ENCODE peak calls at places on chromosomes 2 and 18, in ten cellular contexts. C is fibroblast of lung, U is foreskin fibroblast, S is AG10803, F is BJ, T is tibial artery, E is thyroid gland, D is upper lobe of right lung, X is astrocyte of the spinal cord, K is WERI-Rb-1. R is an unnamed sample.

GRCh38 chr18:48933578-48934399 is 17.0 kb downstream of the SMAD7 start:
- DNase-seq in C (no peak), U (no peak), S (no peak), F (no peak), T (no peak), E (peak), D (peak), X (no peak), K (no peak), R (no peak)

GRCh38 chr18:58213445-58213844 is 169.4 kb downstream of the NEDD4L start:
- DNase-seq in C (peak), U (peak), S (peak), F (peak), T (no peak), E (no peak), D (no peak), X (peak), K (no peak), R (peak)

GRCh38 chr2:100739735-100740432 is 80.1 kb upstream of the NPAS2 start:
- DNase-seq in C (no peak), U (no peak), S (no peak), F (no peak), T (no peak), E (no peak), D (no peak), X (no peak), K (no peak), R (no peak)

GRCh38 chr2:189836644-189837043 is 52.4 kb downstream of the PMS1 start:
- DNase-seq in C (peak), U (peak), S (peak), F (peak), T (no peak), E (no peak), D (no peak), X (peak), K (no peak), R (peak)

GRCh38 chr2:214808481-214808931 is 977 bp downstream of the BARD1 start:
- DNase-seq in C (no peak), U (peak), S (no peak), F (no peak), T (no peak), E (no peak), D (no peak), X (peak), K (no peak), R (no peak)

GRCh38 chr2:239644016-239644415 is 243.2 kb upstream of the HDAC4 start:
- DNase-seq in C (peak), U (peak), S (peak), F (no peak), T (no peak), E (no peak), D (no peak), X (peak), K (no peak), R (no peak)

GRCh38 chr2:96374211-96374951 is 38.8 kb downstream of the NCAPH start:
- DNase-seq in C (peak), U (peak), S (no peak), F (no peak), T (peak), E (peak), D (no peak), X (peak), K (no peak), R (no peak)

GRCh38 chr2:23824777-23825212 is 102.1 kb downstream of the ATAD2B start:
- DNase-seq in C (peak), U (peak), S (peak), F (no peak), T (no peak), E (no peak), D (no peak), X (peak), K (no peak), R (peak)

GRCh38 chr2:130756041-130756720 is 841 bp downstream of the AMER3 start:
- DNase-seq in C (peak), U (peak), S (no peak), F (no peak), T (no peak), E (peak), D (no peak), X (peak), K (peak), R (no peak)

GRCh38 chr2:12014088-12014960 is 267.9 kb downstream of the LPIN1 start:
- DNase-seq in C (peak), U (peak), S (peak), F (peak), T (peak), E (no peak), D (no peak), X (peak), K (no peak), R (peak)

GRCh38 chr18:71327443-71328120 is 1038.7 kb downstream of the SOCS6 start:
- DNase-seq in C (no peak), U (no peak), S (no peak), F (no peak), T (no peak), E (no peak), D (no peak), X (no peak), K (no peak), R (no peak)

GRCh38 chr2:217418090-217418489 is 558.2 kb upstream of the TNP1 start:
- DNase-seq in C (peak), U (peak), S (peak), F (peak), T (no peak), E (no peak), D (no peak), X (no peak), K (no peak), R (no peak)

GRCh38 chr2:120692691-120693090 is 43.0 kb upstream of the GLI2 start:
- DNase-seq in C (no peak), U (no peak), S (no peak), F (no peak), T (no peak), E (no peak), D (no peak), X (no peak), K (no peak), R (no peak)

GRCh38 chr2:207831569-207832248 is 62.0 kb upstream of the FZD5 start:
- DNase-seq in C (no peak), U (no peak), S (no peak), F (no peak), T (no peak), E (no peak), D (no peak), X (no peak), K (no peak), R (no peak)

GRCh38 chr2:120346667-120347358 is 877 bp downstream of the INHBB start:
- DNase-seq in C (peak), U (peak), S (peak), F (no peak), T (no peak), E (peak), D (no peak), X (peak), K (no peak), R (peak)

GRCh38 chr2:96933528-96933927 is 52.9 kb downstream of the FAM178B start:
- DNase-seq in C (no peak), U (no peak), S (no peak), F (no peak), T (no peak), E (no peak), D (no peak), X (no peak), K (peak), R (no peak)

GRCh38 chr18:26708814-26709717 is 156.4 kb downstream of the AQP4 start:
- DNase-seq in C (no peak), U (no peak), S (no peak), F (no peak), T (no peak), E (no peak), D (no peak), X (no peak), K (no peak), R (no peak)

GRCh38 chr2:46781468-46782189 is 134.0 kb downstream of the MCFD2 start:
- DNase-seq in C (no peak), U (no peak), S (peak), F (no peak), T (no peak), E (no peak), D (no peak), X (no peak), K (no peak), R (no peak)

GRCh38 chr18:50644807-50645206 is 84.9 kb downstream of the MAPK4 start:
- DNase-seq in C (no peak), U (no peak), S (no peak), F (no peak), T (no peak), E (no peak), D (no peak), X (no peak), K (peak), R (no peak)

GRCh38 chr2:113138428-113139322 is 11.3 kb downstream of the IL1RN start:
- DNase-seq in C (peak), U (peak), S (peak), F (peak), T (no peak), E (peak), D (no peak), X (peak), K (peak), R (peak)

GRCh38 chr2:102126169-102126568 is 16.4 kb upstream of the IL1R1 start:
- DNase-seq in C (no peak), U (no peak), S (no peak), F (no peak), T (no peak), E (no peak), D (no peak), X (no peak), K (no peak), R (no peak)

GRCh38 chr2:43230981-43231827 is 4.8 kb upstream of the ZFP36L2 start:
- DNase-seq in C (no peak), U (no peak), S (no peak), F (no peak), T (no peak), E (no peak), D (peak), X (no peak), K (no peak), R (no peak)

GRCh38 chr2:43236256-43236655 is 9.8 kb upstream of the ZFP36L2 start:
- DNase-seq in C (no peak), U (no peak), S (no peak), F (no peak), T (no peak), E (peak), D (no peak), X (no peak), K (no peak), R (no peak)

GRCh38 chr2:43228782-43229659 is 2.6 kb upstream of the ZFP36L2 start:
- DNase-seq in C (peak), U (peak), S (peak), F (no peak), T (no peak), E (peak), D (no peak), X (peak), K (no peak), R (no peak)

GRCh38 chr2:43230481-43230880 is 4.1 kb upstream of the ZFP36L2 start:
- DNase-seq in C (no peak), U (no peak), S (no peak), F (no peak), T (no peak), E (no peak), D (no peak), X (no peak), K (no peak), R (no peak)

GRCh38 chr2:43233218-43234212 is 7.1 kb upstream of the ZFP36L2 start:
- DNase-seq in C (no peak), U (no peak), S (no peak), F (no peak), T (no peak), E (no peak), D (no peak), X (no peak), K (peak), R (no peak)
- TF ChIP-seq CTCF in C (no peak), U (no peak), S (no peak), F (no peak), T (no peak), E (no peak), D (no peak), X (no peak), K (no peak), R (no peak)

GRCh38 chr18:59220164-59220783 is 316 bp downstream of the GRP start:
- DNase-seq in C (no peak), U (peak), S (no peak), F (no peak), T (no peak), E (no peak), D (no peak), X (peak), K (peak), R (no peak)
- H3K4me3 ChIP-seq in C (no peak), U (peak), S (peak), F (no peak), T (no peak), E (no peak), D (no peak), X (no peak), K (peak), R (peak)

GRCh38 chr2:158666969-158667368 is 128.1 kb upstream of the DAPL1 start:
- DNase-seq in C (no peak), U (no peak), S (no peak), F (no peak), T (no peak), E (no peak), D (no peak), X (no peak), K (no peak), R (no peak)
- TF ChIP-seq CTCF in C (no peak), U (no peak), S (no peak), F (no peak), T (no peak), E (no peak), D (no peak), X (no peak), K (no peak), R (no peak)

GRCh38 chr2:70516596-70516995 is 37.0 kb downstream of the TGFA start:
- DNase-seq in C (peak), U (peak), S (peak), F (no peak), T (no peak), E (no peak), D (no peak), X (no peak), K (no peak), R (no peak)
- H3K4me3 ChIP-seq in C (no peak), U (no peak), S (no peak), F (no peak), T (no peak), E (no peak), D (no peak), X (no peak), K (no peak), R (no peak)